ENCODE peak calls at places on chromosome 20, in seven cellular contexts. One of them, this sample, is unnamed.

GRCh38 chr20:31570021-31570463 is 35.0 kb upstream of the ID1 start:
- DNase-seq in stomach: no peak
- DNase-seq in esophagus muscularis mucosa: no peak
- DNase-seq in cardiac fibroblast: no peak
- DNase-seq in fibroblast of the aortic adventitia: no peak
- DNase-seq in thoracic aorta: no peak
- DNase-seq in brain microvascular endothelial cell: no peak
- DNase-seq in this sample: no peak

GRCh38 chr20:8862092-8862491 is 206.8 kb upstream of the PLCB4 start:
- DNase-seq in brain microvascular endothelial cell: no peak
- DNase-seq in esophagus muscularis mucosa: no peak
- DNase-seq in stomach: no peak
- DNase-seq in thoracic aorta: no peak
- DNase-seq in fibroblast of the aortic adventitia: no peak
- DNase-seq in cardiac fibroblast: no peak
- DNase-seq in this sample: no peak

GRCh38 chr20:51420111-51420510 is 122.4 kb downstream of the NFATC2 start:
- DNase-seq in cardiac fibroblast: no peak
- DNase-seq in esophagus muscularis mucosa: no peak
- DNase-seq in brain microvascular endothelial cell: peak
- DNase-seq in thoracic aorta: no peak
- DNase-seq in fibroblast of the aortic adventitia: no peak
- DNase-seq in stomach: no peak
- DNase-seq in this sample: no peak

GRCh38 chr20:59785986-59786753 is 147.3 kb downstream of the SYCP2 start:
- DNase-seq in fibroblast of the aortic adventitia: no peak
- DNase-seq in stomach: peak
- DNase-seq in esophagus muscularis mucosa: peak
- DNase-seq in thoracic aorta: no peak
- DNase-seq in brain microvascular endothelial cell: no peak
- DNase-seq in cardiac fibroblast: no peak
- DNase-seq in this sample: no peak

GRCh38 chr20:37142708-37143107 is 36.4 kb upstream of the RPN2 start:
- DNase-seq in fibroblast of the aortic adventitia: no peak
- DNase-seq in cardiac fibroblast: no peak
- DNase-seq in brain microvascular endothelial cell: no peak
- DNase-seq in thoracic aorta: no peak
- DNase-seq in stomach: no peak
- DNase-seq in esophagus muscularis mucosa: no peak
- DNase-seq in this sample: peak

GRCh38 chr20:10309326-10309725 is 90.7 kb downstream of the SNAP25 start:
- DNase-seq in brain microvascular endothelial cell: peak
- DNase-seq in stomach: no peak
- DNase-seq in thoracic aorta: no peak
- DNase-seq in cardiac fibroblast: peak
- DNase-seq in esophagus muscularis mucosa: no peak
- DNase-seq in fibroblast of the aortic adventitia: peak
- DNase-seq in this sample: peak

GRCh38 chr20:38355161-38356012 is 9.1 kb downstream of the LBP start:
- DNase-seq in fibroblast of the aortic adventitia: no peak
- DNase-seq in cardiac fibroblast: no peak
- DNase-seq in brain microvascular endothelial cell: no peak
- DNase-seq in stomach: no peak
- DNase-seq in thoracic aorta: no peak
- DNase-seq in esophagus muscularis mucosa: no peak
- DNase-seq in this sample: no peak

GRCh38 chr20:219290-220115 is 7.6 kb upstream of the DEFB129 start:
- DNase-seq in fibroblast of the aortic adventitia: peak
- DNase-seq in cardiac fibroblast: peak
- DNase-seq in esophagus muscularis mucosa: no peak
- DNase-seq in stomach: no peak
- DNase-seq in thoracic aorta: no peak
- DNase-seq in brain microvascular endothelial cell: peak
- DNase-seq in this sample: peak

GRCh38 chr20:36203861-36204260 is 32.4 kb upstream of the AAR2 start:
- DNase-seq in stomach: no peak
- DNase-seq in brain microvascular endothelial cell: no peak
- DNase-seq in cardiac fibroblast: no peak
- DNase-seq in esophagus muscularis mucosa: no peak
- DNase-seq in thoracic aorta: no peak
- DNase-seq in fibroblast of the aortic adventitia: no peak
- DNase-seq in this sample: no peak

GRCh38 chr20:18397090-18397489 is 69.7 kb downstream of the DZANK1 start:
- DNase-seq in esophagus muscularis mucosa: no peak
- DNase-seq in stomach: no peak
- DNase-seq in fibroblast of the aortic adventitia: no peak
- DNase-seq in brain microvascular endothelial cell: no peak
- DNase-seq in cardiac fibroblast: peak
- DNase-seq in thoracic aorta: no peak
- DNase-seq in this sample: peak

GRCh38 chr20:24781061-24781980 is 167.7 kb upstream of the CST7 start:
- DNase-seq in cardiac fibroblast: peak
- DNase-seq in stomach: no peak
- DNase-seq in esophagus muscularis mucosa: no peak
- DNase-seq in thoracic aorta: no peak
- DNase-seq in brain microvascular endothelial cell: no peak
- DNase-seq in fibroblast of the aortic adventitia: peak
- DNase-seq in this sample: peak

GRCh38 chr20:50892394-50892793 is 38.8 kb downstream of the ADNP start:
- DNase-seq in stomach: no peak
- DNase-seq in thoracic aorta: no peak
- DNase-seq in fibroblast of the aortic adventitia: no peak
- DNase-seq in esophagus muscularis mucosa: no peak
- DNase-seq in brain microvascular endothelial cell: no peak
- DNase-seq in cardiac fibroblast: no peak
- DNase-seq in this sample: no peak

GRCh38 chr20:24955045-24955444 is 6.0 kb downstream of the CST7 start:
- DNase-seq in stomach: peak
- DNase-seq in brain microvascular endothelial cell: no peak
- DNase-seq in thoracic aorta: no peak
- DNase-seq in esophagus muscularis mucosa: no peak
- DNase-seq in cardiac fibroblast: no peak
- DNase-seq in fibroblast of the aortic adventitia: no peak
- DNase-seq in this sample: no peak

GRCh38 chr20:32535316-32535952 is 49.7 kb downstream of the NOL4L start:
- DNase-seq in esophagus muscularis mucosa: no peak
- DNase-seq in cardiac fibroblast: no peak
- DNase-seq in thoracic aorta: no peak
- DNase-seq in stomach: no peak
- DNase-seq in fibroblast of the aortic adventitia: no peak
- DNase-seq in brain microvascular endothelial cell: no peak
- DNase-seq in this sample: no peak

GRCh38 chr20:18524646-18525045 is 16.9 kb downstream of the SEC23B start:
- DNase-seq in esophagus muscularis mucosa: no peak
- DNase-seq in cardiac fibroblast: peak
- DNase-seq in stomach: no peak
- DNase-seq in fibroblast of the aortic adventitia: peak
- DNase-seq in brain microvascular endothelial cell: peak
- DNase-seq in thoracic aorta: no peak
- DNase-seq in this sample: peak

GRCh38 chr20:60365063-60365640 is 406.9 kb downstream of the CDH26 start:
- DNase-seq in thoracic aorta: no peak
- DNase-seq in fibroblast of the aortic adventitia: no peak
- DNase-seq in cardiac fibroblast: no peak
- DNase-seq in esophagus muscularis mucosa: no peak
- DNase-seq in stomach: peak
- DNase-seq in brain microvascular endothelial cell: no peak
- DNase-seq in this sample: no peak

GRCh38 chr20:43676368-43676767 is 9.5 kb downstream of the MYBL2 start:
- DNase-seq in cardiac fibroblast: no peak
- DNase-seq in stomach: no peak
- DNase-seq in brain microvascular endothelial cell: no peak
- DNase-seq in thoracic aorta: no peak
- DNase-seq in fibroblast of the aortic adventitia: no peak
- DNase-seq in esophagus muscularis mucosa: no peak
- DNase-seq in this sample: no peak
- H3K4me3 ChIP-seq in cardiac fibroblast: no peak
- H3K4me3 ChIP-seq in stomach: no peak
- H3K4me3 ChIP-seq in brain microvascular endothelial cell: no peak
- H3K4me3 ChIP-seq in thoracic aorta: no peak
- H3K4me3 ChIP-seq in fibroblast of the aortic adventitia: no peak
- H3K4me3 ChIP-seq in esophagus muscularis mucosa: no peak
- H3K4me3 ChIP-seq in this sample: no peak

GRCh38 chr20:19658137-19658536 is 99.9 kb upstream of the RIN2 start:
- DNase-seq in esophagus muscularis mucosa: no peak
- DNase-seq in stomach: peak
- DNase-seq in fibroblast of the aortic adventitia: no peak
- DNase-seq in brain microvascular endothelial cell: no peak
- DNase-seq in thoracic aorta: no peak
- DNase-seq in cardiac fibroblast: no peak
- DNase-seq in this sample: no peak

GRCh38 chr20:19661717-19662637 is 96.1 kb upstream of the RIN2 start:
- DNase-seq in fibroblast of the aortic adventitia: peak
- DNase-seq in thoracic aorta: peak
- DNase-seq in cardiac fibroblast: peak
- DNase-seq in esophagus muscularis mucosa: peak
- DNase-seq in stomach: peak
- DNase-seq in brain microvascular endothelial cell: peak
- DNase-seq in this sample: peak

GRCh38 chr20:19660808-19661378 is 97.2 kb upstream of the RIN2 start:
- DNase-seq in fibroblast of the aortic adventitia: no peak
- DNase-seq in thoracic aorta: no peak
- DNase-seq in stomach: no peak
- DNase-seq in esophagus muscularis mucosa: no peak
- DNase-seq in brain microvascular endothelial cell: no peak
- DNase-seq in cardiac fibroblast: no peak
- DNase-seq in this sample: no peak

GRCh38 chr20:19659468-19659867 is 98.6 kb upstream of the RIN2 start:
- DNase-seq in esophagus muscularis mucosa: no peak
- DNase-seq in stomach: no peak
- DNase-seq in fibroblast of the aortic adventitia: no peak
- DNase-seq in thoracic aorta: no peak
- DNase-seq in cardiac fibroblast: no peak
- DNase-seq in brain microvascular endothelial cell: no peak
- DNase-seq in this sample: no peak

GRCh38 chr20:19662638-19662995 is 95.4 kb upstream of the RIN2 start:
- DNase-seq in fibroblast of the aortic adventitia: no peak
- DNase-seq in cardiac fibroblast: no peak
- DNase-seq in brain microvascular endothelial cell: no peak
- DNase-seq in stomach: no peak
- DNase-seq in thoracic aorta: no peak
- DNase-seq in esophagus muscularis mucosa: no peak
- DNase-seq in this sample: no peak
- TF ChIP-seq CTCF in fibroblast of the aortic adventitia: no peak
- TF ChIP-seq CTCF in cardiac fibroblast: no peak
- TF ChIP-seq CTCF in brain microvascular endothelial cell: no peak
- TF ChIP-seq CTCF in stomach: peak
- TF ChIP-seq CTCF in thoracic aorta: peak
- TF ChIP-seq CTCF in esophagus muscularis mucosa: no peak
- TF ChIP-seq CTCF in this sample: no peak

GRCh38 chr20:62797671-62798532 is 1.6 kb downstream of the MRGBP start:
- DNase-seq in brain microvascular endothelial cell: no peak
- DNase-seq in thoracic aorta: no peak
- DNase-seq in fibroblast of the aortic adventitia: no peak
- DNase-seq in cardiac fibroblast: no peak
- DNase-seq in esophagus muscularis mucosa: no peak
- DNase-seq in stomach: peak
- DNase-seq in this sample: no peak
- H3K4me3 ChIP-seq in brain microvascular endothelial cell: no peak
- H3K4me3 ChIP-seq in thoracic aorta: no peak
- H3K4me3 ChIP-seq in fibroblast of the aortic adventitia: peak
- H3K4me3 ChIP-seq in cardiac fibroblast: no peak
- H3K4me3 ChIP-seq in esophagus muscularis mucosa: peak
- H3K4me3 ChIP-seq in stomach: no peak
- H3K4me3 ChIP-seq in this sample: peak

GRCh38 chr20:34877002-34877264 is 521 bp downstream of the ACSS2 start:
- DNase-seq in cardiac fibroblast: no peak
- DNase-seq in esophagus muscularis mucosa: no peak
- DNase-seq in fibroblast of the aortic adventitia: peak
- DNase-seq in brain microvascular endothelial cell: no peak
- DNase-seq in stomach: no peak
- DNase-seq in thoracic aorta: no peak
- DNase-seq in this sample: peak

GRCh38 chr20:34876161-34877001 is at the start of gene ACSS2:
- DNase-seq in esophagus muscularis mucosa: peak
- DNase-seq in thoracic aorta: peak
- DNase-seq in stomach: peak
- DNase-seq in cardiac fibroblast: peak
- DNase-seq in brain microvascular endothelial cell: peak
- DNase-seq in fibroblast of the aortic adventitia: peak
- DNase-seq in this sample: peak

GRCh38 chr20:34873583-34874093 is 982 bp upstream of the GGT7 start:
- DNase-seq in esophagus muscularis mucosa: no peak
- DNase-seq in brain microvascular endothelial cell: no peak
- DNase-seq in thoracic aorta: no peak
- DNase-seq in stomach: no peak
- DNase-seq in fibroblast of the aortic adventitia: no peak
- DNase-seq in cardiac fibroblast: no peak
- DNase-seq in this sample: no peak

GRCh38 chr20:34874094-34874654 is 1.5 kb upstream of the GGT7 start:
- DNase-seq in cardiac fibroblast: peak
- DNase-seq in thoracic aorta: peak
- DNase-seq in brain microvascular endothelial cell: peak
- DNase-seq in stomach: peak
- DNase-seq in esophagus muscularis mucosa: peak
- DNase-seq in fibroblast of the aortic adventitia: peak
- DNase-seq in this sample: peak

DNA sequence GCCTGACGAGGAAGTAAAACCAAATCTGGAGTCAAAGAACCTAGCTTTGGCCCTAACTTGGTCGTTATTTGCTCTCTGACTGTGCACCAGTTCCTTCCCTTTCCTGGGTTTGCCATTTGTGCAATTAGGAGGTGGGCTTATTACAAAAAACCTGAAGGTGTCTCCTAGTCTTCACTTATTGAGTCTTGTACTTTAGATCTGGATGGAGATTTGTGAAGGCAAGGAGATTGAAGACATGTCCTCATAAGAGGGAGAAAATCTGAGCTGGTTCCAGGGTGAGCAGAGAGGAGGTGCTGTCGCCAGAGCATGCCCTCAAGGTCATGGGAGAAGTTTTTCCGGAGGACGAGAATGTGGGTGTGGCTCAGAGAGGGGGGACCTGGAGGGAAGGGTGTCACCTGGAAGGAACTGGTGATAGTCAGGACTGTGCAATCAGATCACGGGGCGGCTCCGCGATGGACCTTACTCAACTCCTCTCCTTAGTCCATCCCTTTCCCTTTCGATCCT is 703 bp upstream of the ACSS2 start:
- DNase-seq in brain microvascular endothelial cell: no peak
- DNase-seq in fibroblast of the aortic adventitia: no peak
- DNase-seq in cardiac fibroblast: no peak
- DNase-seq in thoracic aorta: no peak
- DNase-seq in stomach: no peak
- DNase-seq in esophagus muscularis mucosa: no peak
- DNase-seq in this sample: no peak
- TF ChIP-seq CTCF in brain microvascular endothelial cell: peak
- TF ChIP-seq CTCF in fibroblast of the aortic adventitia: peak
- TF ChIP-seq CTCF in cardiac fibroblast: peak
- TF ChIP-seq CTCF in thoracic aorta: no peak
- TF ChIP-seq CTCF in stomach: peak
- TF ChIP-seq CTCF in esophagus muscularis mucosa: no peak
- TF ChIP-seq CTCF in this sample: peak

GRCh38 chr20:54132612-54133433 is 41.0 kb downstream of the CYP24A1 start:
- DNase-seq in esophagus muscularis mucosa: no peak
- DNase-seq in thoracic aorta: no peak
- DNase-seq in brain microvascular endothelial cell: peak
- DNase-seq in stomach: no peak
- DNase-seq in fibroblast of the aortic adventitia: peak
- DNase-seq in cardiac fibroblast: peak
- DNase-seq in this sample: peak
- H3K4me3 ChIP-seq in esophagus muscularis mucosa: no peak
- H3K4me3 ChIP-seq in thoracic aorta: no peak
- H3K4me3 ChIP-seq in brain microvascular endothelial cell: no peak
- H3K4me3 ChIP-seq in stomach: no peak
- H3K4me3 ChIP-seq in fibroblast of the aortic adventitia: no peak
- H3K4me3 ChIP-seq in cardiac fibroblast: no peak
- H3K4me3 ChIP-seq in this sample: no peak

GRCh38 chr20:5989539-5989938 is 39.1 kb downstream of the MCM8 start:
- DNase-seq in thoracic aorta: no peak
- DNase-seq in cardiac fibroblast: no peak
- DNase-seq in fibroblast of the aortic adventitia: no peak
- DNase-seq in brain microvascular endothelial cell: no peak
- DNase-seq in esophagus muscularis mucosa: no peak
- DNase-seq in stomach: no peak
- DNase-seq in this sample: no peak
- TF ChIP-seq CTCF in thoracic aorta: no peak
- TF ChIP-seq CTCF in cardiac fibroblast: no peak
- TF ChIP-seq CTCF in fibroblast of the aortic adventitia: no peak
- TF ChIP-seq CTCF in brain microvascular endothelial cell: peak
- TF ChIP-seq CTCF in esophagus muscularis mucosa: no peak
- TF ChIP-seq CTCF in stomach: no peak
- TF ChIP-seq CTCF in this sample: no peak